ENCODE peak calls at places on chromosomes 6 and 20, in six cellular contexts. B is AG10803, A is left ventricle myocardium inferior, V is choroid plexus epithelial cell, Z is tibial artery, F is epithelial cell of esophagus. P is an unnamed sample.

GRCh38 chr20:37345339-37346231 is at the start of gene SRC:
- DNase-seq in B (peak; percentile 79), A (peak; percentile 85), V (peak; percentile 64), Z (peak; percentile 81), F (peak; percentile 75), P (peak; percentile 78)

GRCh38 chr20:49696594-49696993 is 17.1 kb downstream of the B4GALT5 start:
- DNase-seq in B (no peak), A (no peak), V (no peak), Z (no peak), F (peak; percentile 61), P (no peak)

GRCh38 chr20:12414446-12415274 is 497.0 kb downstream of the BTBD3 start:
- DNase-seq in B (no peak), A (no peak), V (peak; percentile 50), Z (no peak), F (peak; percentile 51), P (no peak)

GRCh38 chr6:166307981-166308768 is at the start of gene PRR18:
- DNase-seq in B (no peak), A (no peak), V (no peak), Z (no peak), F (no peak), P (no peak)

GRCh38 chr6:138724015-138724414 is 49.6 kb upstream of the CCDC28A start:
- DNase-seq in B (peak; percentile 1), A (peak; percentile 39), V (peak; percentile 91), Z (peak; percentile 51), F (no peak), P (no peak)

GRCh38 chr20:37526238-37526838 is 1.3 kb downstream of the BLCAP start:
- DNase-seq in B (peak; percentile 64), A (no peak), V (peak; percentile 70), Z (peak; percentile 41), F (peak; percentile 97), P (peak; percentile 74)

GRCh38 chr6:95784869-95785268 is 207.5 kb downstream of the MANEA start:
- DNase-seq in B (no peak), A (no peak), V (no peak), Z (no peak), F (no peak), P (no peak)

GRCh38 chr6:155317186-155317585 is 2.9 kb upstream of the TFB1M start:
- DNase-seq in B (no peak), A (no peak), V (peak; percentile 50), Z (no peak), F (no peak), P (no peak)

GRCh38 chr6:168196385-168196860 is 117.4 kb upstream of the FRMD1 start:
- DNase-seq in B (no peak), A (no peak), V (peak; percentile 18), Z (peak; percentile 9), F (peak; percentile 0), P (peak; percentile 41)

GRCh38 chr6:158285321-158285960 is 26.8 kb upstream of the TULP4 start:
- DNase-seq in B (peak; percentile 39), A (no peak), V (peak; percentile 24), Z (no peak), F (peak; percentile 16), P (no peak)

GRCh38 chr6:158286413-158286812 is 25.9 kb upstream of the TULP4 start:
- DNase-seq in B (peak; percentile 77), A (no peak), V (peak; percentile 66), Z (no peak), F (peak; percentile 74), P (no peak)

GRCh38 chr6:158283304-158284005 is 28.8 kb upstream of the TULP4 start:
- DNase-seq in B (peak; percentile 25), A (no peak), V (peak; percentile 73), Z (no peak), F (peak; percentile 30), P (no peak)

GRCh38 chr6:158287047-158287446 is 25.2 kb upstream of the TULP4 start:
- DNase-seq in B (no peak), A (no peak), V (no peak), Z (no peak), F (no peak), P (no peak)

GRCh38 chr6:158284340-158285210 is 27.7 kb upstream of the TULP4 start:
- DNase-seq in B (peak; percentile 78), A (no peak), V (peak; percentile 70), Z (no peak), F (peak; percentile 44), P (no peak)
- H3K4me3 ChIP-seq in B (no peak overlapping the region), A (peak overlapping the region; percentile 12), V (no peak overlapping the region), Z (peak overlapping the region; percentile 14), F (no peak overlapping the region), P (peak overlapping the region; percentile 48)

GRCh38 chr20:10670521-10671220 is 3.1 kb downstream of the JAG1 start:
- DNase-seq in B (no peak), A (no peak), V (peak; percentile 66), Z (no peak), F (no peak), P (no peak)

GRCh38 chr20:10671221-10671849 is 2.5 kb downstream of the JAG1 start:
- DNase-seq in B (peak; percentile 89), A (peak; percentile 70), V (peak; percentile 95), Z (peak; percentile 94), F (peak; percentile 92), P (peak; percentile 95)

GRCh38 chr20:10671850-10672578 is 1.8 kb downstream of the JAG1 start:
- DNase-seq in B (peak; percentile 40), A (peak; percentile 79), V (peak; percentile 73), Z (peak; percentile 88), F (peak; percentile 30), P (no peak)

GRCh38 chr20:10668677-10669368 is 5.0 kb downstream of the JAG1 start:
- DNase-seq in B (no peak), A (no peak), V (no peak), Z (no peak), F (peak; percentile 37), P (no peak)

DNA sequence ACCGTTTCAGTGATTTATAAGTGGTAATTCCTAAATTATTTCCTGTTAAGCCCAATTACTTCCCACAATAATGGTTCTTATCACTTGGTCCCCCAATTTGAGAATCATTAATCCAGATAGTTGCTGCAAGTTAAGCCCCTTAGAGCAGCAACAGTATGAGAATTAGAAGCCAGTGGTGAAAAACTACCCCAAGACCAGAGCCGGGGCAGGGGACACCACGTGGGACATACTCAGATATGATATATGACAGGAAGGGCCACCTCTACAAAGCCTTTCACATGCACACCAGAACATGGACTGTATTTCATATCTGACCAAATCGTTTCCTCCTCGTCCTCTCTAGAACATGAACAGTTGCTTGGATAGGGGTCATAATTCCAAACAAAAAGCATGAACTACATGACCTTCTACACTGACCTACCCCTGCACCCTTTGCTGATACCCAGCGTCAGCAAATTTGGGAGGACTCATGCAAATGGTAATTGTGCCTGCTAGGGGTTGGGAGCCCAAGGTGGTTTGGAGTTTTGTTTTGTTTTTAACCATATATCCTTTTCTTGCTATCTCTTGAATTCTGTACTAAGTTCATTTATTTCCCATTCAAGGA is 3.9 kb downstream of the JAG1 start:
- DNase-seq in B (no peak), A (no peak), V (no peak), Z (no peak), F (no peak), P (no peak)
- H3K4me3 ChIP-seq in B (no peak overlapping the region), A (peak overlapping the region; percentile 94), V (peak overlapping the region; percentile 88), Z (peak overlapping the region; percentile 90), F (peak overlapping the region; percentile 98), P (peak overlapping the region; percentile 98)

GRCh38 chr6:689223-689622 is 3.7 kb downstream of the EXOC2 start:
- DNase-seq in B (no peak), A (no peak), V (no peak), Z (no peak), F (no peak), P (no peak)

GRCh38 chr6:680666-681374 is 12.1 kb downstream of the EXOC2 start:
- DNase-seq in B (no peak), A (no peak), V (no peak), Z (no peak), F (peak; percentile 64), P (no peak)

GRCh38 chr6:683742-684440 is 9.0 kb downstream of the EXOC2 start:
- DNase-seq in B (peak; percentile 74), A (no peak), V (peak; percentile 85), Z (no peak), F (no peak), P (no peak)

GRCh38 chr6:684831-685636 is 7.9 kb downstream of the EXOC2 start:
- DNase-seq in B (peak; percentile 42), A (no peak), V (peak; percentile 79), Z (no peak), F (peak; percentile 51), P (no peak)

GRCh38 chr6:686528-686927 is 6.4 kb downstream of the EXOC2 start:
- DNase-seq in B (no peak), A (no peak), V (no peak), Z (no peak), F (no peak), P (no peak)
- H3K4me3 ChIP-seq in B (no peak overlapping the region), A (no peak overlapping the region), V (no peak overlapping the region), Z (no peak overlapping the region), F (no peak overlapping the region), P (no peak overlapping the region)

GRCh38 chr6:170287371-170287876 is 3.5 kb downstream of the DLL1 start:
- DNase-seq in B (no peak), A (no peak), V (no peak), Z (no peak), F (no peak), P (peak; percentile 75)
- H3K4me3 ChIP-seq in B (no peak overlapping the region), A (peak overlapping the region; percentile 90), V (no peak overlapping the region), Z (no peak overlapping the region), F (peak overlapping the region; percentile 72), P (no peak overlapping the region)

GRCh38 chr6:37222992-37223391 is 34.6 kb upstream of the TBC1D22B start:
- DNase-seq in B (no peak), A (no peak), V (no peak), Z (no peak), F (no peak), P (no peak)

GRCh38 chr6:37218501-37218900 is 39.1 kb upstream of the TBC1D22B start:
- DNase-seq in B (no peak), A (no peak), V (no peak), Z (no peak), F (no peak), P (no peak)

GRCh38 chr6:37222125-37222967 is 35.2 kb upstream of the TBC1D22B start:
- DNase-seq in B (peak; percentile 64), A (peak; percentile 79), V (peak; percentile 97), Z (peak; percentile 59), F (peak; percentile 94), P (peak; percentile 84)

GRCh38 chr6:37218061-37218460 is 39.5 kb upstream of the TBC1D22B start:
- DNase-seq in B (no peak), A (no peak), V (no peak), Z (no peak), F (no peak), P (no peak)

GRCh38 chr6:37221585-37222124 is 35.9 kb upstream of the TBC1D22B start:
- DNase-seq in B (no peak), A (no peak), V (peak; percentile 66), Z (no peak), F (no peak), P (peak; percentile 59)
- H3K4me3 ChIP-seq in B (peak overlapping the region; percentile 69), A (peak overlapping the region; percentile 74), V (peak overlapping the region; percentile 64), Z (peak overlapping the region; percentile 58), F (no peak overlapping the region), P (peak overlapping the region; percentile 72)

DNA sequence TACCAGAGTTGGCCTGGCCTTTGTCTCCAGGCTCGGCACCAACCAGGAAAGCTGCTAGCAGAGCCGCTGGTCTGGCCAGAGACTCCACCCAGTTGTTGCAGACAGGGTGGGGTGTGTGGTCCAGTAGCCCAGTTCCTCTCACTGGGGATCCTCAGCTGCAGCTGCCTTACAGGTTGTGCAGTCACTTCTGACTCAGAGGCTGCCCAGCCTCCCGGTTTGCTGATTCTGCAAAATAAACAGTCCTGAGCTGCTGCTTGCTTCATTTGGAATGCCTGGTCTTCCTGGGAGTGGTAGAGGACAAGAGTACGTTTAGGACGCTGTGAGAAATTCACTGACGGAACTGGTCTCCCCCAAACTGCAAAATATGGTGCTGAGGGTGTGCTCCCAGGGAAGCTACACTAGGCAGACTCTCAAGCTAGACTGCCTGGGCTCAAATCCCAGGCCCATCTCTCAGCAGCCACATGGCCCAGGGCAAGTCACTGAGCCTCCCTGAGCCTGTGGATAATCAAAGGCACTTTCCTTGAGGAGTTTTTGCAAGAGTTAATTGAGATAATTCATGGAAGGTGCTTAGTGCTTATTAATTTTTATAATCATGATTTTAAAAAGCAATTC is 246.1 kb downstream of the TFAP2C start:
- DNase-seq in B (peak; percentile 67), A (no peak), V (peak; percentile 92), Z (no peak), F (peak; percentile 97), P (no peak)
- H3K4me3 ChIP-seq in B (no peak overlapping the region), A (no peak overlapping the region), V (no peak overlapping the region), Z (no peak overlapping the region), F (no peak overlapping the region), P (no peak overlapping the region)